ENCODE peak calls at places on chromosomes 3 and 15, in four cellular contexts. L is lower lobe of right lung; K is CD8-positive, alpha-beta T cell; B is colonic mucosa. E is an unnamed sample.

GRCh38 chr3:189950258-189950657 is 170.4 kb downstream of the P3H2 start:
- DNase-seq in L (no peak), K (no peak), B (no peak), E (no peak)

GRCh38 chr15:82709421-82710207 is at the start of gene AP3B2:
- DNase-seq in L (peak), K (peak), B (peak), E (no peak)

GRCh38 chr3:125140817-125141595 is 71.5 kb downstream of the SLC12A8 start:
- DNase-seq in L (no peak), K (no peak), B (no peak), E (no peak)

GRCh38 chr15:29687204-29687768 is 135.0 kb downstream of the TJP1 start:
- DNase-seq in L (no peak), K (no peak), B (peak), E (peak)

GRCh38 chr15:33789141-33789540 is 179.2 kb upstream of the CHRM5 start:
- DNase-seq in L (no peak), K (no peak), B (no peak), E (no peak)

GRCh38 chr3:13498354-13499060 is 18.4 kb downstream of the HDAC11 start:
- DNase-seq in L (peak), K (no peak), B (no peak), E (no peak)

GRCh38 chr3:136114421-136114820 is 81.7 kb downstream of the MSL2 start:
- DNase-seq in L (peak), K (no peak), B (no peak), E (no peak)

GRCh38 chr3:155185623-155186022 is 105.5 kb downstream of the MME start:
- DNase-seq in L (no peak), K (no peak), B (no peak), E (no peak)

GRCh38 chr3:13018039-13018431 is 55.2 kb downstream of the IQSEC1 start:
- DNase-seq in L (peak), K (no peak), B (no peak), E (no peak)

GRCh38 chr15:39345176-39345575 is 235.7 kb upstream of the THBS1 start:
- DNase-seq in L (no peak), K (no peak), B (no peak), E (no peak)

GRCh38 chr3:150725548-150725947 is 21.8 kb upstream of the ERICH6 start:
- DNase-seq in L (no peak), K (no peak), B (peak), E (no peak)

GRCh38 chr3:174342206-174342605 is 516.9 kb upstream of the NAALADL2 start:
- DNase-seq in L (no peak), K (no peak), B (no peak), E (no peak)

GRCh38 chr3:10764314-10765051 is 51.5 kb upstream of the SLC6A11 start:
- DNase-seq in L (no peak), K (no peak), B (no peak), E (peak)

GRCh38 chr15:68304611-68305337 is 27.2 kb downstream of the FEM1B start:
- DNase-seq in L (no peak), K (no peak), B (peak), E (peak)

GRCh38 chr3:126983276-126983652 is 349 bp downstream of the PLXNA1 start:
- DNase-seq in L (no peak), K (no peak), B (no peak), E (no peak)

GRCh38 chr3:126985143-126985985 is 2.4 kb downstream of the PLXNA1 start:
- DNase-seq in L (no peak), K (no peak), B (no peak), E (no peak)

GRCh38 chr3:126984391-126985142 is 1.7 kb downstream of the PLXNA1 start:
- DNase-seq in L (no peak), K (no peak), B (no peak), E (no peak)

GRCh38 chr3:126982522-126983175 is at the start of gene PLXNA1:
- DNase-seq in L (peak), K (peak), B (peak), E (no peak)

GRCh38 chr3:126983653-126984390 is 907 bp downstream of the PLXNA1 start:
- DNase-seq in L (no peak), K (no peak), B (no peak), E (no peak)
- H3K27ac ChIP-seq in L (peak), K (no peak), B (no peak), E (peak)

GRCh38 chr15:55991841-55992768 is 1.3 kb downstream of the NEDD4 start:
- DNase-seq in L (no peak), K (no peak), B (no peak), E (no peak)
- H3K27ac ChIP-seq in L (peak), K (no peak), B (peak), E (peak)

GRCh38 chr15:42345502-42345901 is 13.8 kb upstream of the CAPN3 start:
- DNase-seq in L (no peak), K (no peak), B (no peak), E (no peak)

GRCh38 chr15:42344763-42345162 is 14.5 kb upstream of the CAPN3 start:
- DNase-seq in L (no peak), K (no peak), B (no peak), E (no peak)

GRCh38 chr15:42349178-42349577 is 10.1 kb upstream of the CAPN3 start:
- DNase-seq in L (no peak), K (no peak), B (no peak), E (no peak)

GRCh38 chr15:42352401-42352800 is 6.9 kb upstream of the CAPN3 start:
- DNase-seq in L (no peak), K (no peak), B (no peak), E (no peak)

DNA sequence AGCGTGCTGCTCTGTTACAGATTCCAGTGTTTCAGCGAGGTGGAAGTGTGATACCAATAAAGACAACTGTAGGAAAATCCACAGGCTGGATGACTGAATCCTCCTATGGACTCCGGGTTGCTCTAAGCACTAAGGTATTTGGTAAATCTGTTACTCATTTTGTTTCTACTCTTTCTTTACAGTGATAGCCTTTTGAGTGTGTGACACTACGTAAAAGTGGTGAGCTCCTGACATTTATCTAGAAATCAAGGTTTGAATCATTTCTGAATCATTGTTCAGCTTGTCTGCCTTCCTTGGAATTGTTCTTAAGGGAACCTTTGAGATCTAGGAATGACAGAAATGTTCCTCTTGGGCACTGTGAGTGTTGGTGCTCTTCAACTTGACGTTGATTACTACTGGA is 11.2 kb upstream of the CAPN3 start:
- DNase-seq in L (no peak), K (no peak), B (no peak), E (no peak)
- H3K27ac ChIP-seq in L (no peak), K (no peak), B (no peak), E (no peak)

DNA sequence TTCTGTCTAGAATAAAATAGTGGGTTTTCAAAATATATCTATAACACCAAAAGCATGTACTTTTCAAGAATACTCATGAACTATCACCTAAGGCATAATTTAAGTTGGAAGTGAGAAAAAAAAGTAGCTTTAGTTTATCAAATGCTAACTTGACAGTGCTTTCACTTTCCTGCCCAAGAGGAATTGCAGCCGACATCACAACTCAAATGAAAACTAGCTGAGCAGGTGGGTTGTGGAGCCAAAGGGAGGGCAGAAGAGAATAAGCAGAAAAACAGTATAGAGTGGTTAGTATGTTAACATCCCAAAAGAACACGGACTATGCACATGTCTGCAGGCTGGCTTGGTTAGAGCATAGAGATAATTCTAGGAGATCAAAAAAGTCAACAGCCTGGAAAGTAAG is 120.9 kb downstream of the NEDD4 start:
- DNase-seq in L (no peak), K (no peak), B (no peak), E (no peak)
- H3K27ac ChIP-seq in L (no peak), K (no peak), B (no peak), E (no peak)

GRCh38 chr15:74173545-74174215 is at the start of gene ISLR:
- DNase-seq in L (peak), K (no peak), B (no peak), E (no peak)
- H3K27ac ChIP-seq in L (peak), K (no peak), B (peak), E (peak)

DNA sequence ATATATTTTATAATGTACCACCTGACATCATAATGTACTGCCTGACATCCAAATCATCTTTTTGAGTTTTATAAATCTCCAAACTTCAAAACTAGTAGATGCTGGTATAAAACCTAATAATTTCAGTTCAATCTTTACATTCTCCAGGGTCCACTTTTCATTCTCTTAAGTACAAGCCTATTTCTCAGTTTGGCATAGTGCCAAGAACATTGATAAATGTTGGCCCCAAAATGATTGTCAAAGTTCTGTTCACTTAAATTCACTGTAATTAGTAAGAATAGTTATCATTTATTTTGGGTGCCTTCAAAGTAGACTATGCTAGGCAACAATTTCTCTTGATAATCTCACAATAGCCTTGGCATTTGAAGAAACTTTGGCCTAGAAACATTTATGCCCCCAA is 101.6 kb downstream of the ZNF609 start:
- DNase-seq in L (no peak), K (no peak), B (no peak), E (no peak)
- H3K27ac ChIP-seq in L (no peak), K (no peak), B (no peak), E (no peak)

E was measured in vagina.